ENCODE peak calls at places on chromosomes 6 and 20, in ten cellular contexts. N is SJSA1, M is HCT116, V is ascending aorta, I is mesendoderm, B is Caco-2, U is ovary, C is mucosa of descending colon, S is fibroblast of lung, Z is upper lobe of right lung. P is an unnamed sample.

GRCh38 chr20:60138263-60139127 is 180.3 kb downstream of the CDH26 start:
- DNase-seq in N (no peak), M (no peak), V (no peak), I (no peak), B (no peak), U (peak; percentile 35), C (peak; percentile 68), S (peak; percentile 27), Z (peak; percentile 79), P (no peak)

GRCh38 chr6:71886184-71887005 is at the start of gene RIMS1:
- DNase-seq in N (peak; percentile 42), M (no peak), V (no peak), I (peak; percentile 78), B (peak; percentile 68), U (peak; percentile 21), C (no peak), S (peak; percentile 23), Z (peak; percentile 69), P (peak; percentile 83)

GRCh38 chr20:50580016-50580747 is 70.0 kb downstream of the PTPN1 start:
- DNase-seq in N (peak; percentile 78), M (peak; percentile 42), V (peak; percentile 85), I (peak; percentile 69), B (peak; percentile 91), U (peak; percentile 74), C (peak; percentile 69), S (peak; percentile 43), Z (no peak), P (peak; percentile 95)

GRCh38 chr6:45591306-45591705 is 213.6 kb upstream of the SUPT3H start:
- DNase-seq in N (no peak), M (no peak), V (no peak), I (no peak), B (no peak), U (no peak), C (no peak), S (peak; percentile 51), Z (no peak), P (no peak)

GRCh38 chr20:49424536-49424935 is 57.9 kb downstream of the KCNB1 start:
- DNase-seq in N (no peak), M (no peak), V (no peak), I (peak; percentile 47), B (no peak), U (no peak), C (no peak), S (peak; percentile 8), Z (no peak), P (peak; percentile 35)

GRCh38 chr6:156589281-156589680 is 187.9 kb upstream of the ARID1B start:
- DNase-seq in N (no peak), M (no peak), V (no peak), I (no peak), B (no peak), U (no peak), C (no peak), S (peak; percentile 93), Z (no peak), P (no peak)

GRCh38 chr20:63695419-63696310 is 787 bp upstream of the TNFRSF6B start:
- DNase-seq in N (no peak), M (no peak), V (no peak), I (no peak), B (peak; percentile 39), U (no peak), C (no peak), S (no peak), Z (peak; percentile 65), P (peak; percentile 80)

GRCh38 chr6:145453376-145453775 is 281.9 kb downstream of the EPM2A start:
- DNase-seq in N (no peak), M (peak; percentile 12), V (no peak), I (peak; percentile 79), B (peak; percentile 7), U (no peak), C (no peak), S (peak; percentile 4), Z (no peak), P (peak; percentile 10)

GRCh38 chr6:139510040-139510815 is 135.8 kb upstream of the CITED2 start:
- DNase-seq in N (no peak), M (no peak), V (no peak), I (peak; percentile 66), B (no peak), U (no peak), C (no peak), S (no peak), Z (no peak), P (no peak)

GRCh38 chr6:33950891-33951889 is 147.4 kb upstream of the MLN start:
- DNase-seq in N (no peak), M (no peak), V (no peak), I (no peak), B (no peak), U (no peak), C (peak; percentile 42), S (no peak), Z (no peak), P (peak; percentile 68)

GRCh38 chr6:36357872-36358234 is 21.2 kb upstream of the BNIP5 start:
- DNase-seq in N (no peak), M (no peak), V (no peak), I (no peak), B (no peak), U (no peak), C (no peak), S (no peak), Z (no peak), P (no peak)

GRCh38 chr20:62772618-62772993 is 23.7 kb upstream of the MRGBP start:
- DNase-seq in N (no peak), M (no peak), V (no peak), I (no peak), B (no peak), U (no peak), C (no peak), S (no peak), Z (no peak), P (no peak)

DNA sequence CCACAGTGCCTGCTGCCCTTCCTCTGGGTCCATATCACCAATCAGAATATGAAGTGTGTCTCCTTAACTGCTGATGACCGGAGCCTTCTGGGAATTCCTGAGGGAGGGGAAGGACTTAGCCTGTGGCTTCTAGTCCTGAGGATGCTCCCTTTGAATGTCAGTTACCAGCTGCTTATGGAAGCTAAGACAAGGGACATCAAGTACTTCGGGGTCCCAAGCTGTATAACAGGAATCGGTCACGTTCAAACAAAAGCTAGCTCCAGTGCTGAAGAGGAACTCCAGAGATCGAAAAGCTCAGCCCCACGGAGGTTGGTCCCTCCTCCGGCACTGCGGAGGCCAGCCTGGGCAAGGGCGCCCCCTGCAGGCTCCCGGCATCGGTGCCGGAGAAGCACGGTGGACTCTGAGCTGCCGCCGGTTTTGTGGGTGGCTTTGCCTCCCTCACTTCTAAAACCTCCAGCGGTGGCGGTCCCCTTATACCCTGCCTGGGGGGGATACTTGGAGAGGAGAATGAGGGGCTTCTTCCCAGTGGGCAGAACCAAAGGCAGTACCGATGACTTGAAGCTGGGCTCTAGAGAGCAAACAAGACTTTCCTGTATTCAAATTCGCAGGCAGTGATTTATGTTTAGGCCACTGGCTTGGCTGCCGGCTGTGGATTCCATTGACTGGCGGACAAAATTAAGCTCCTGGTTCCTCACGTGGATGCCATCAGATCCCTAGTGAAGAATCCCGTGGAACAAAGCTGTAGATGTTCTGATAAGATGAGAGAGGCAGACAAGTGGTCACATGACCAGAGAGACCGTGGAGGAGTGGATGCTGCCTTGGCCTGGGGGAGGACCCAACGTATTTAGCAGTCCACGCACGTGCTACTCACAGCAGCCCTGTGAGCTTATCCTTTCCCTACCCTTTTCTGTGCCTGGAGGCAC is 16.2 kb upstream of the UBR2 start:
- DNase-seq in N (peak; percentile 78), M (peak; percentile 64), V (peak; percentile 88), I (peak; percentile 82), B (peak; percentile 82), U (peak; percentile 86), C (peak; percentile 92), S (peak; percentile 73), Z (peak; percentile 91), P (peak; percentile 94)
- H3K4me3 ChIP-seq in N (peak overlapping the region; percentile 38), M (peak overlapping the region; percentile 58), V (peak overlapping the region; percentile 67), I (peak overlapping the region; percentile 52), B (peak overlapping the region; percentile 26), U (peak overlapping the region; percentile 31), C (no peak overlapping the region), S (peak overlapping the region; percentile 57), Z (peak overlapping the region; percentile 48), P (peak overlapping the region; percentile 29)

GRCh38 chr20:17837179-17837578 is 131.4 kb downstream of the SNX5 start:
- DNase-seq in N (no peak), M (no peak), V (no peak), I (no peak), B (no peak), U (no peak), C (no peak), S (no peak), Z (no peak), P (no peak)

GRCh38 chr20:17833036-17833674 is 133.4 kb downstream of the BANF2 start:
- DNase-seq in N (no peak), M (no peak), V (no peak), I (no peak), B (no peak), U (no peak), C (no peak), S (peak; percentile 41), Z (no peak), P (no peak)

GRCh38 chr20:17835240-17835940 is 133.2 kb downstream of the SNX5 start:
- DNase-seq in N (peak; percentile 84), M (peak; percentile 55), V (peak; percentile 92), I (peak; percentile 55), B (no peak), U (no peak), C (no peak), S (peak; percentile 90), Z (no peak), P (no peak)

GRCh38 chr20:17835941-17836861 is 132.4 kb downstream of the SNX5 start:
- DNase-seq in N (no peak), M (no peak), V (peak; percentile 86), I (peak; percentile 55), B (no peak), U (peak; percentile 64), C (no peak), S (peak; percentile 96), Z (no peak), P (no peak)

GRCh38 chr20:17834804-17835203 is 133.8 kb downstream of the SNX5 start:
- DNase-seq in N (no peak), M (no peak), V (no peak), I (no peak), B (no peak), U (no peak), C (no peak), S (no peak), Z (no peak), P (no peak)
- H3K36me3 ChIP-seq in N (no peaks in the 10 kb centered on the region), M (no peaks in the 10 kb centered on the region), V (no peaks in the 10 kb centered on the region), I (no peaks in the 10 kb centered on the region), B (no peaks in the 10 kb centered on the region), U (no peaks in the 10 kb centered on the region), C (no peaks in the 10 kb centered on the region), S (no peaks in the 10 kb centered on the region), Z (no peaks in the 10 kb centered on the region), P (no peaks in the 10 kb centered on the region)

DNA sequence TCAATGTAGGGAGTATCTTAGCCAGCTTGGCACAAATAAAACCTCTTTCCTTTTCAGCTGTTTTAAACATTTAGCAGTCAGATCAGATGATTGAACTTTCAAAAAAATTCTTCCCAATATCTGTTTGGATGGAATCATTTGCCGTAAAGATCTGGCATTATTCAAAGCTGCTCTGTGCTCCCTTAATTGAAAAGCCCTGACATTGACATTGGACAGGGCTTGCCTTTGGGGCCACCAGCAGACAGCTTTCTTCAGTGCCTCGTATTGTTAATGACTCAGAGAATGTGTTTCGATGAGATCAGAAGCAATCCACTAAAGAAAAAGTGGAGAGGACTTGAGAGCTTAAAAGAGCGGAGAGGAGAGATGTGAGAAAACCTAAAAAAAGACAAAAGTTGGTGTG is 343.5 kb downstream of the NRN1 start:
- DNase-seq in N (no peak), M (no peak), V (no peak), I (no peak), B (no peak), U (no peak), C (no peak), S (peak; percentile 9), Z (no peak), P (no peak)
- H3K4me3 ChIP-seq in N (no peak overlapping the region), M (no peak overlapping the region), V (no peak overlapping the region), I (no peak overlapping the region), B (no peak overlapping the region), U (no peak overlapping the region), C (no peak overlapping the region), S (no peak overlapping the region), Z (no peak overlapping the region), P (no peak overlapping the region)

GRCh38 chr6:169212897-169213813 is 40.5 kb downstream of the THBS2 start:
- DNase-seq in N (peak; percentile 92), M (peak; percentile 73), V (peak; percentile 94), I (peak; percentile 93), B (peak; percentile 94), U (peak; percentile 93), C (peak; percentile 96), S (peak; percentile 84), Z (peak; percentile 96), P (peak; percentile 97)
- H3K36me3 ChIP-seq in N (no peaks in the 10 kb centered on the region), M (no peaks in the 10 kb centered on the region), V (peaks cover 23% of the 10 kb centered on the region), I (no peaks in the 10 kb centered on the region), B (no peaks in the 10 kb centered on the region), U (no peaks in the 10 kb centered on the region), C (no peaks in the 10 kb centered on the region), S (peaks cover 8% of the 10 kb centered on the region), Z (no peaks in the 10 kb centered on the region), P (no peaks in the 10 kb centered on the region)

P was measured in H7.